ENCODE peak calls at places on chromosomes 4 and X, in seven cellular contexts. C, E, A, J, G, I and F are unnamed samples.

GRCh38 chrX:118495061-118495921 is at the start of gene DOCK11:
- DNase-seq in C (peak), E (peak), A (peak), J (peak), G (no peak), I (peak), F (peak)

GRCh38 chr4:185754961-185755360 is 57.0 kb downstream of the SORBS2 start:
- DNase-seq in C (no peak), E (no peak), A (no peak), J (no peak), G (no peak), I (no peak), F (no peak)

GRCh38 chrX:2395261-2395850 is 105.4 kb downstream of the DHRSX start:
- DNase-seq in C (no peak), E (peak), A (no peak), J (no peak), G (no peak), I (no peak), F (no peak)

GRCh38 chrX:30612250-30612655 is 34.7 kb upstream of the TASL start:
- DNase-seq in C (no peak), E (no peak), A (no peak), J (no peak), G (no peak), I (no peak), F (no peak)

GRCh38 chr4:88230953-88231835 is 53.2 kb downstream of the PPM1K start:
- DNase-seq in C (no peak), E (no peak), A (no peak), J (no peak), G (no peak), I (no peak), F (no peak)

GRCh38 chrX:23626651-23627050 is 40.6 kb upstream of the PRDX4 start:
- DNase-seq in C (no peak), E (no peak), A (no peak), J (no peak), G (no peak), I (no peak), F (no peak)

GRCh38 chr4:7900351-7900750 is 39.3 kb downstream of the AFAP1 start:
- DNase-seq in C (no peak), E (no peak), A (no peak), J (no peak), G (no peak), I (no peak), F (no peak)

GRCh38 chr4:28391877-28392276 is 1531.2 kb downstream of the STIM2 start:
- DNase-seq in C (no peak), E (no peak), A (no peak), J (no peak), G (no peak), I (no peak), F (no peak)

GRCh38 chrX:144801786-144802185 is 445.5 kb upstream of the SPANXN1 start:
- DNase-seq in C (no peak), E (no peak), A (no peak), J (no peak), G (no peak), I (no peak), F (no peak)

GRCh38 chrX:12065251-12065650 is 73.0 kb upstream of the FRMPD4 start:
- DNase-seq in C (peak), E (peak), A (no peak), J (no peak), G (no peak), I (no peak), F (no peak)

GRCh38 chr4:84146300-84146942 is 352.7 kb downstream of the NKX6-1 start:
- DNase-seq in C (no peak), E (no peak), A (no peak), J (peak), G (no peak), I (no peak), F (no peak)

GRCh38 chrX:5681159-5681558 is 547.5 kb downstream of the NLGN4X start:
- DNase-seq in C (no peak), E (no peak), A (no peak), J (no peak), G (no peak), I (no peak), F (no peak)
- TF ChIP-seq CTCF in C (peak), E (no peak), A (peak), J (peak), G (no peak), I (no peak), F (no peak)

DNA sequence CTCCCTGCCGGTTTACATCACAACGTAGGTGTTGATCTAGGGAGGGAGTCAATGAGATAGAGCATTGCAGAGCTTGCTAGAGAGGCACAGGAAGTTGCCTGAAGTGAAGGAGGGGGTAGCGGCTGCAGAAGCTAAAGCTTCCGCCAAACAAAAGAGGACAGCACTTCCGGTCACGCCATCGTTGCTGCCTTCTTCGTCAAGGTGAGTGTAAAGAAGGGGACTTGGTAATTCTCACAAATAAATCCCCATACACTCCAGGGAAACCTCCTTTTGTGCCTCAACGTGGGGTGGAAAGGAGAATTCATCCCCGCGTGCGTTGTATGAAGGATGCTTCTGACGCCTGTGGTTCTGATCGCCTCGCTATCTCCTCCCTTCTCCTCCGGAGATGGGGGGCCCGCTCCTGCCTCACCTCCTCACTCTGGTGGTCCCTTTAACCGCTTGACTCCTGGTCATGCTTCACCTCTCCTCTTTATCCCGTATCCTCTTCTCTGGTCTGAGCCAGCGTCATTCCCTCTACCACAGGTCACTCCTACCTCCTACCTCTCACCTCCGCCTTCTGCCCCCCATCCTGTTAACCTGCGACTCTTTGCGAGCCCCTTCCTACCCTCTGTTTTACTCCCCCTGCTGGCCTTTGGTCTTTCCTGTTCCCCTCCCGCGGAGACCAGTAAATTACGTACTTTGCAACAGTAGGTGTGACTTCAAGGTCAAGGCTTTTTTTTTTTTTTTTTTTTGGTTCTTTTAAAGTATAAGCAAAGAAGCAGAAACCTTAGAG is 59.9 kb downstream of the GSPT2 start:
- DNase-seq in C (peak), E (peak), A (peak), J (peak), G (peak), I (no peak), F (no peak)
- TF ChIP-seq CTCF in C (peak), E (no peak), A (peak), J (peak), G (no peak), I (no peak), F (no peak)

GRCh38 chr4:159150380-159150779 is 47.5 kb downstream of the RAPGEF2 start:
- DNase-seq in C (no peak), E (no peak), A (no peak), J (peak), G (no peak), I (no peak), F (no peak)

GRCh38 chr4:159153669-159154068 is 50.8 kb downstream of the RAPGEF2 start:
- DNase-seq in C (no peak), E (no peak), A (no peak), J (no peak), G (no peak), I (no peak), F (no peak)

GRCh38 chr4:159151701-159152100 is 48.8 kb downstream of the RAPGEF2 start:
- DNase-seq in C (no peak), E (no peak), A (no peak), J (no peak), G (no peak), I (no peak), F (no peak)

GRCh38 chr4:159155119-159155518 is 52.2 kb downstream of the RAPGEF2 start:
- DNase-seq in C (no peak), E (no peak), A (no peak), J (no peak), G (no peak), I (no peak), F (no peak)

DNA sequence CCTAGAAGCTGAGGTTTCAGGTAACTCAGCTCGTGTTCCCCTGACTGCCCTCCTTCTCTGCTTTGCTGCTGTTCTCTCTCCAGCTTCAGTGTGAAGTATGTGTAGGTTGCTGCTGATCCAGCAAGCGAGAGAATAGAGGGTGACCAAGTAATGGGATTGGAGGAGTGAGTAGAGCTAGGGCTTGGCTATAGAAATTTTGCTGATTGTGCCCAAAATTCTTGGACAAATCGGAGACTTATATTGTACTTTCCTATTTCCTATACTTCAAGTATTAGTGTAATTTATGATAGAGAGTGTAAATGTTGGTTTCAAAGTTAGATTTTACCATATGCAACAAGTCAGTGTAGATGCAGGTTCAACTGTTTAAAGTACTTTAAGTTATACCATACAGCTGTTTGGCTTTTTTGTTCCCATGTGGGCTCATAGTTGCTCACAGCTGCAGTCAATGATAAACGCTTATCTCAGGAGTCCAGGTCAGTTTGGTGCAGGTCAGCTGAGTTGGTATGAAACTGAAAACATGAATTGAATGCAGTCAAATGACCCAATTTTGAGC is 48.0 kb downstream of the RAPGEF2 start:
- DNase-seq in C (no peak), E (no peak), A (no peak), J (peak), G (no peak), I (no peak), F (no peak)
- TF ChIP-seq CTCF in C (no peak), E (no peak), A (no peak), J (no peak), G (no peak), I (no peak), F (no peak)

GRCh38 chr4:92843784-92844183 is 540.0 kb downstream of the GRID2 start:
- DNase-seq in C (no peak), E (no peak), A (no peak), J (no peak), G (no peak), I (no peak), F (no peak)

GRCh38 chr4:92840880-92841279 is 537.1 kb downstream of the GRID2 start:
- DNase-seq in C (no peak), E (no peak), A (no peak), J (no peak), G (no peak), I (no peak), F (no peak)
- TF ChIP-seq CTCF in C (no peak), E (no peak), A (no peak), J (no peak), G (no peak), I (no peak), F (no peak)

DNA sequence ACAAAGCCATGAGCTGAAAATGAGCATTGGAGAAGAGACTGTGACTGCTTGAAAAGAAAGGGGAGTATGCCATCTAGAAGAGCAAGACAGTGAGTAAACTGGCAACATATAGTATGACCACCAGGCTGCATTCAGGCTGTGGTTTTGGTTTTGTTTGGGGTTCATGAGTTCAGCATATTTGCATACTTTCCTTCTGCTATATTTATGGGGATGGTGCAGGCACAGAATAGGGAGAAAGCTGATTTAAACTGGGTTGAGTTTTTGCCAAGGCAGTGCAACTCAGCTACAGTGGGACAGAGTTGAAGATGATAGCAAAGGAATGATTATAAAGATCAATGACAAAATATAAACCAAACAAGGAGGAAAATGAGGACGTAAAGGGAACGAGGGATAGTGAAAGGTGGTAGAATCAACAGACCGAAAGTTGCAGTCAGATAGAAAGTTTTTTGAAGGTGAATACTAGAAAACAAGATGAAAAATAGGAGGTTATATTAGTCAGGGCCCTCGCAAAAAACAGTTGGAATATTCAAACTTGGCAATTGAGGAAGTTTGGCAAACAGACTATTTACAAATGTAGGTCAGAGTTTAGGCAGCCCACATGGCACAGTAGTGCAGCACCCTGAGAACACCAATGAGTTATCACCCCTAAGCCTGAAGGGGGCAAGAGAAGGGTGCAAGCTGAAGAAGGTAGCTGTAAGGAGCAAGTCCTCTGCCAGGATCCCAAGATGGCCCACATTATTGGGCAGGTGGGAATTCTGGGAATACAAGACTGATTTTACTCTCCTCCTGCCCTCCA is 114.8 kb upstream of the MAP9 start:
- DNase-seq in C (no peak), E (no peak), A (no peak), J (peak), G (no peak), I (no peak), F (no peak)
- TF ChIP-seq CTCF in C (no peak), E (no peak), A (no peak), J (peak), G (no peak), I (no peak), F (no peak)

DNA sequence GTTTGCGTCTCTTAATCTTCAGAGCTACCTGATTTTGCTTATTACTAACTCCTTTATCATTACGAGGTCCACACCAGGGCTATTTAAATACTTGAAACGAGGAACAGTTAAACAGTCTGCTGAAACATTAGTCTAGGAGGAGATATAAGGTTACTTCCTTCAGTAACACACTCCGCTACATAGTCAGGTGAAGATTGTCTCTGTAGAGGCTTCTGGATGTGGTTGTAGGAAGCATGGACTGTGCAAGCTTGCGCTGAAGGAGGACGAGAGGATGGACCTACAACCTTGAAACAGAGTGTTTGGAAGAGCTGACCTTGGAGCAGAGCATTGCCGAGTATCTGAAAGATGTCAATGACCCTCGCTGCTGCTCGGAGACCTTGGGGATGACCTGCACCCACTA is at the start of gene CLRN2:
- DNase-seq in C (no peak), E (no peak), A (no peak), J (no peak), G (no peak), I (no peak), F (no peak)
- TF ChIP-seq CTCF in C (no peak), E (no peak), A (no peak), J (no peak), G (no peak), I (no peak), F (no peak)

GRCh38 chr4:81919238-81919637 is 447.5 kb upstream of the RASGEF1B start:
- DNase-seq in C (peak), E (no peak), A (no peak), J (peak), G (no peak), I (no peak), F (no peak)
- TF ChIP-seq CTCF in C (peak), E (peak), A (no peak), J (peak), G (peak), I (peak), F (peak)

DNA sequence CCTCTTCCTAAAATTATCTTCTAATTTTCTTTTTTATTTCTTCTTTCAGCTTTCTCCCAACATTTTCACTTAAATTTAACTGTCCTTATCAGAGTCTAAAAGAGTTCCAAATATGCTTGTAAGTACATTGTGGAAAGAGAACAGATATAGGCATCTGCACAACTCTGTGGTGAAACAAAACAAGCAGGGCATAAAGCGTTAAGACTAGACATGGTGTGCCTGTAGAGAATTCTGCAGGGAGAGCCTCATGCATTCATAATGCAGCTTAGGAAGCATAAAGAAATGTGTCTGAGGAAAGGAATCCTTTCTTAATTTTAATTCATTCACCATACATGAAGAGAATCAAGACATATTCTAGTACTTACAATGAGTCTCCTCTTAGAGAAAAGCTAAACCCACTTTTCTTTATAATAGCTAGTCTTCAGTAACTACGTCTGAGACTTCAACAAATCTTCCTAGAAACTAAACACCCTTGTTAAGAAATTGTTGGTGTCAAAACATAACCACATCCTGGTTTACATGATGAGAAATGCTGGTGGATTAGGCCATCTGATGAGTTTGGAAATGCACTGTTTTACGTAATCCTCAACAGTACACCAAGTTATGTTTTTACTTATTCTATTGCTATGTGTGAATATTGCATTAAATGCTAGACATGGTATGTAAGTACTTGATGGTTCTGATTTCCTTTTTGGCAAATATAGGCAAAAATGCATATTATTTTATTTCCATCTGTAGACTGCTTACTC is 307.8 kb upstream of the GIMD1 start:
- DNase-seq in C (no peak), E (no peak), A (no peak), J (no peak), G (no peak), I (no peak), F (no peak)
- TF ChIP-seq CTCF in C (no peak), E (no peak), A (no peak), J (no peak), G (no peak), I (no peak), F (no peak)

DNA sequence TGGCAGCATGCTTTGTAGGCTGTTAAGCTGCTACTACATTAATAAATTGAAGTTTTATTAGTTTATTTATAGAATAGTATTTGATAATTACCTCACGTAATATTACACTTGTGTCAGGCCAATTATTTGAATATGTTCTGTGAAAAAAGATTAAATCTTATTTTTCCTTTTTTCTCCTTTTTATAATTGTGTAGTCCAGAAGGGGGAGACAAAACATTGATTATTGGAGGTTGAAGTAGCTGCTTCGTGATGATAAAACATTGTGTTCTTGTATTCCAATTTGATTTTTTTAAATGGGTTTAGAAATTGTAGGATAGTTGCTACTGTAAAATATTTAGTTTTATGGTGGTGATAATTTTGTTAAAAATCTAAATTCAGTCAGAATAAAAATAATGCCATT is 85.7 kb downstream of the DIAPH2 start:
- DNase-seq in C (no peak), E (no peak), A (no peak), J (peak), G (no peak), I (no peak), F (no peak)
- TF ChIP-seq CTCF in C (peak), E (peak), A (peak), J (peak), G (no peak), I (no peak), F (peak)